ENCODE peak calls at places on chromosomes 1 and 21, in five cellular contexts. One of them, this sample, is unnamed.

GRCh38 chr1:8116892-8117262 is 90.8 kb upstream of the ERRFI1 start:
- DNase-seq in Calu3: no peak
- DNase-seq in testis: peak
- DNase-seq in uterus: peak
- DNase-seq in lung microvascular endothelial cell: peak
- DNase-seq in this sample: no peak

GRCh38 chr1:111904478-111905218 is 84.8 kb downstream of the KCND3 start:
- DNase-seq in Calu3: no peak
- DNase-seq in testis: no peak
- DNase-seq in uterus: no peak
- DNase-seq in lung microvascular endothelial cell: no peak
- DNase-seq in this sample: peak

GRCh38 chr21:45439171-45439872 is 34.4 kb downstream of the COL18A1 start:
- DNase-seq in Calu3: peak
- DNase-seq in testis: peak
- DNase-seq in uterus: peak
- DNase-seq in lung microvascular endothelial cell: peak
- DNase-seq in this sample: peak

GRCh38 chr1:25504706-25505560 is 38.5 kb upstream of the LDLRAP1 start:
- DNase-seq in Calu3: no peak
- DNase-seq in testis: peak
- DNase-seq in uterus: no peak
- DNase-seq in lung microvascular endothelial cell: no peak
- DNase-seq in this sample: no peak

GRCh38 chr1:214739621-214740238 is 136.7 kb downstream of the CENPF start:
- DNase-seq in Calu3: no peak
- DNase-seq in testis: no peak
- DNase-seq in uterus: no peak
- DNase-seq in lung microvascular endothelial cell: no peak
- DNase-seq in this sample: no peak

GRCh38 chr1:236748471-236748870 is 46.6 kb upstream of the MTR start:
- DNase-seq in Calu3: no peak
- DNase-seq in testis: no peak
- DNase-seq in uterus: no peak
- DNase-seq in lung microvascular endothelial cell: no peak
- DNase-seq in this sample: no peak

GRCh38 chr21:23162213-23162946 is 2164.2 kb downstream of the NCAM2 start:
- DNase-seq in Calu3: no peak
- DNase-seq in testis: no peak
- DNase-seq in uterus: no peak
- DNase-seq in lung microvascular endothelial cell: peak
- DNase-seq in this sample: peak

GRCh38 chr1:19484338-19484792 is 974 bp downstream of the CAPZB start:
- DNase-seq in Calu3: peak
- DNase-seq in testis: no peak
- DNase-seq in uterus: no peak
- DNase-seq in lung microvascular endothelial cell: no peak
- DNase-seq in this sample: no peak

GRCh38 chr1:39183503-39184353 is 20.8 kb upstream of the MACF1 start:
- DNase-seq in Calu3: peak
- DNase-seq in testis: peak
- DNase-seq in uterus: peak
- DNase-seq in lung microvascular endothelial cell: peak
- DNase-seq in this sample: peak

GRCh38 chr1:89912073-89912472 is 82.8 kb upstream of the ZNF326 start:
- DNase-seq in Calu3: no peak
- DNase-seq in testis: no peak
- DNase-seq in uterus: no peak
- DNase-seq in lung microvascular endothelial cell: no peak
- DNase-seq in this sample: no peak

GRCh38 chr1:44645466-44646244 is 28.6 kb downstream of the TMEM53 start:
- DNase-seq in Calu3: no peak
- DNase-seq in testis: peak
- DNase-seq in uterus: no peak
- DNase-seq in lung microvascular endothelial cell: no peak
- DNase-seq in this sample: no peak

GRCh38 chr1:206004269-206004800 is 1.1 kb upstream of the RAB7B start:
- DNase-seq in Calu3: no peak
- DNase-seq in testis: no peak
- DNase-seq in uterus: no peak
- DNase-seq in lung microvascular endothelial cell: no peak
- DNase-seq in this sample: no peak

GRCh38 chr21:36166705-36167104 is 10.1 kb downstream of the DOP1B start:
- DNase-seq in Calu3: no peak
- DNase-seq in testis: no peak
- DNase-seq in uterus: no peak
- DNase-seq in lung microvascular endothelial cell: no peak
- DNase-seq in this sample: no peak

GRCh38 chr1:57040831-57041230 is 75.0 kb upstream of the C8B start:
- DNase-seq in Calu3: no peak
- DNase-seq in testis: no peak
- DNase-seq in uterus: no peak
- DNase-seq in lung microvascular endothelial cell: no peak
- DNase-seq in this sample: no peak

GRCh38 chr1:228885845-228886244 is 150.6 kb downstream of the RHOU start:
- DNase-seq in Calu3: no peak
- DNase-seq in testis: no peak
- DNase-seq in uterus: no peak
- DNase-seq in lung microvascular endothelial cell: no peak
- DNase-seq in this sample: no peak

GRCh38 chr1:201790261-201790660 is 38.7 kb upstream of the IPO9 start:
- DNase-seq in Calu3: no peak
- DNase-seq in testis: no peak
- DNase-seq in uterus: peak
- DNase-seq in lung microvascular endothelial cell: peak
- DNase-seq in this sample: peak

GRCh38 chr1:212485895-212486590 is 53.3 kb downstream of the NENF start:
- DNase-seq in Calu3: peak
- DNase-seq in testis: peak
- DNase-seq in uterus: no peak
- DNase-seq in lung microvascular endothelial cell: peak
- DNase-seq in this sample: peak

GRCh38 chr1:27556781-27557595 is 47.0 kb downstream of the AHDC1 start:
- DNase-seq in Calu3: peak
- DNase-seq in testis: peak
- DNase-seq in uterus: peak
- DNase-seq in lung microvascular endothelial cell: peak
- DNase-seq in this sample: peak

GRCh38 chr1:95532335-95532734 is 298.3 kb downstream of the RWDD3 start:
- DNase-seq in Calu3: no peak
- DNase-seq in testis: no peak
- DNase-seq in uterus: no peak
- DNase-seq in lung microvascular endothelial cell: no peak
- DNase-seq in this sample: no peak

GRCh38 chr21:35051287-35051818 is 2.3 kb upstream of the RUNX1 start:
- DNase-seq in Calu3: peak
- DNase-seq in testis: peak
- DNase-seq in uterus: peak
- DNase-seq in lung microvascular endothelial cell: peak
- DNase-seq in this sample: peak

GRCh38 chr1:62245201-62245600 is 50.6 kb downstream of the L1TD1 start:
- DNase-seq in Calu3: no peak
- DNase-seq in testis: no peak
- DNase-seq in uterus: no peak
- DNase-seq in lung microvascular endothelial cell: no peak
- DNase-seq in this sample: no peak

This sample was measured in HT1080.